ENCODE peak calls at places on chromosomes 6 and 20, in five cellular contexts. M, W, Q, P and N are unnamed samples.

GRCh38 chr6:75098709-75099108 is 107.1 kb downstream of the COL12A1 start:
- DNase-seq in M (no peak), W (peak; percentile 87), Q (peak; percentile 96), P (peak; percentile 75), N (peak; percentile 81)

GRCh38 chr6:22545051-22545450 is 24.3 kb upstream of the HDGFL1 start:
- DNase-seq in M (no peak), W (no peak), Q (no peak), P (no peak), N (no peak)

GRCh38 chr6:96394727-96395126 is 126.9 kb upstream of the UFL1 start:
- DNase-seq in M (no peak), W (no peak), Q (no peak), P (no peak), N (peak; percentile 50)

GRCh38 chr6:5866547-5867051 is 140.1 kb downstream of the NRN1 start:
- DNase-seq in M (no peak), W (peak; percentile 56), Q (peak; percentile 21), P (no peak), N (no peak)

GRCh38 chr20:57772349-57772964 is 62.6 kb upstream of the PMEPA1 start:
- DNase-seq in M (peak; percentile 65), W (peak; percentile 99), Q (peak; percentile 69), P (peak; percentile 29), N (peak; percentile 63)

GRCh38 chr6:140017470-140017869 is 643.0 kb upstream of the CITED2 start:
- DNase-seq in M (no peak), W (no peak), Q (no peak), P (no peak), N (no peak)

GRCh38 chr20:13458860-13459451 is 179.8 kb downstream of the TASP1 start:
- DNase-seq in M (peak; percentile 12), W (peak; percentile 55), Q (peak; percentile 17), P (peak; percentile 12), N (peak; percentile 67)

GRCh38 chr6:45116714-45117410 is 211.3 kb upstream of the RUNX2 start:
- DNase-seq in M (no peak), W (no peak), Q (peak; percentile 71), P (peak; percentile 74), N (no peak)

GRCh38 chr6:138455746-138456392 is 43.4 kb downstream of the NHSL1 start:
- DNase-seq in M (no peak), W (peak; percentile 75), Q (peak; percentile 4), P (no peak), N (no peak)

GRCh38 chr6:136757150-136757549 is 35.1 kb downstream of the MAP3K5 start:
- DNase-seq in M (no peak), W (no peak), Q (peak; percentile 31), P (no peak), N (no peak)

GRCh38 chr6:15443119-15443518 is 197.2 kb downstream of the JARID2 start:
- DNase-seq in M (no peak), W (peak; percentile 67), Q (peak; percentile 79), P (no peak), N (peak; percentile 86)